ENCODE peak calls at places on chromosome 16, in seven cellular contexts. X is CD8-positive, alpha-beta T cell; U is esophagus squamous epithelium; T is prostate gland; H is upper lobe of right lung; D is cardiac muscle cell; W is thoracic aorta. C is an unnamed sample. For H3K36me3 and H3K4me1, the result is how much of the 10 kb centered on the place peaks cover.

GRCh38 chr16:56190903-56191806 is at the start of gene GNAO1:
- DNase-seq in X (peak), U (no peak), T (peak), H (peak), D (peak), W (no peak), C (peak)

GRCh38 chr16:67729636-67730248 is 10.6 kb upstream of the GFOD2 start:
- DNase-seq in X (no peak), U (no peak), T (no peak), H (peak), D (no peak), W (no peak), C (no peak)

GRCh38 chr16:27221576-27222498 is 18.5 kb downstream of the KDM8 start:
- DNase-seq in X (no peak), U (no peak), T (no peak), H (no peak), D (peak), W (no peak), C (no peak)

GRCh38 chr16:749010-749409 is 8.2 kb upstream of the CIAO3 start:
- DNase-seq in X (no peak), U (no peak), T (no peak), H (no peak), D (peak), W (no peak), C (no peak)

GRCh38 chr16:2859686-2860265 is 1.8 kb upstream of the PRSS22 start:
- DNase-seq in X (no peak), U (no peak), T (no peak), H (no peak), D (no peak), W (no peak), C (no peak)

GRCh38 chr16:19067349-19068236 is at the start of gene COQ7:
- DNase-seq in X (peak), U (peak), T (peak), H (peak), D (peak), W (peak), C (peak)

GRCh38 chr16:12095275-12096161 is 119.0 kb downstream of the SNX29 start:
- DNase-seq in X (peak), U (no peak), T (peak), H (peak), D (peak), W (no peak), C (no peak)

GRCh38 chr16:87295259-87295658 is 21.9 kb downstream of the C16orf95 start:
- DNase-seq in X (no peak), U (no peak), T (no peak), H (no peak), D (no peak), W (no peak), C (no peak)

GRCh38 chr16:67447508-67448076 is 16.7 kb downstream of the HSD11B2 start:
- DNase-seq in X (peak), U (no peak), T (no peak), H (no peak), D (peak), W (no peak), C (no peak)

GRCh38 chr16:66521951-66522771 is 27.8 kb downstream of the TK2 start:
- DNase-seq in X (peak), U (no peak), T (no peak), H (peak), D (peak), W (no peak), C (peak)

GRCh38 chr16:49592507-49593422 is 219.2 kb downstream of the C16orf78 start:
- DNase-seq in X (peak), U (no peak), T (no peak), H (no peak), D (peak), W (no peak), C (peak)

GRCh38 chr16:24228514-24228913 is 27.6 kb upstream of the CACNG3 start:
- DNase-seq in X (no peak), U (no peak), T (no peak), H (no peak), D (no peak), W (no peak), C (no peak)

GRCh38 chr16:9112844-9113186 is 21.4 kb downstream of the HAPSTR1 start:
- DNase-seq in X (no peak), U (no peak), T (no peak), H (no peak), D (no peak), W (no peak), C (no peak)
- H3K36me3 ChIP-seq in X (under half), U (half or more), T (under half), H (under half), D (under half), W (under half), C (under half)

DNA sequence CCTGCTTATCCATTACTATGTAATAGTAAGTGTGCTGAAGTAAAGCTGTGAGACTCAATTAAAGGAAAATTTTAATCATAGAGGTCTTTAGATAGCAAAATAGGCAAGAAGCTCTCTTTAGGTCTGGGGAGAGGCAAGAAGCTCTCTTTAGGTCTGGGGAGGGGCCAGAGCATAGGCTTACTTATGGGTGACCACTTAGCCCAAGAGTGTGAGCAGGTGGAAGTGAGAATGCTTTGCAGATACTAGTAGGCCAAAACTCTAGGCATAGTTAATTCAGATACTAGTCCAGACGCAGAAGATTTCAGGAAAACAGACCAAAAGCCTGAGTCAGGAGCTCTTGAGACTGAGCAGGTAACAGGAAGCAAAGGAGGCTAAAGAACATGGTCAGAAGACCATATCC is 49.6 kb downstream of the GLG1 start:
- DNase-seq in X (no peak), U (no peak), T (no peak), H (no peak), D (no peak), W (no peak), C (no peak)
- H3K4me1 ChIP-seq in X (under half), U (under half), T (under half), H (under half), D (under half), W (under half), C (under half)

DNA sequence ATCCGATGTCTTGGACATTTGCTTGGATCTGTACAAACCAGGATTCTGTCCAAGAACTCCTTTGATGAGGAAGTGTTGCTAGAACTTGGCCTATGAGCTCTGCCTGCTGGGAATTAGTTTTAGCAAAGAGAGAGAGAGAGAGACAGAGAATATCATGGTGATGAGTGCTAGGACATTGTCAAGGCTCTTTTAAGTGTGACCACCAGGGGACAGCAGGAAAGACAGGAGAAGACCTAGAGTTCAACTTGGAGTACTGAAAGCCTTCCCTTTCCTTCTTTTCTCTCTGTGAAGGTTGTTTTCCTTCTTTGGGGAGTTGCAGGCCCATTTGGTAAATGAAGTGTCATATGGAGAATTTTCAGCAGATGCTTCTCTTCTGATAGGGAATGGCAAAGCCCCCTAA is 389.2 kb upstream of the HSBP1 start:
- DNase-seq in X (no peak), U (no peak), T (no peak), H (no peak), D (no peak), W (no peak), C (no peak)
- TF ChIP-seq CTCF in X (no peak), U (no peak), T (no peak), H (no peak), D (no peak), W (no peak), C (no peak)

DNA sequence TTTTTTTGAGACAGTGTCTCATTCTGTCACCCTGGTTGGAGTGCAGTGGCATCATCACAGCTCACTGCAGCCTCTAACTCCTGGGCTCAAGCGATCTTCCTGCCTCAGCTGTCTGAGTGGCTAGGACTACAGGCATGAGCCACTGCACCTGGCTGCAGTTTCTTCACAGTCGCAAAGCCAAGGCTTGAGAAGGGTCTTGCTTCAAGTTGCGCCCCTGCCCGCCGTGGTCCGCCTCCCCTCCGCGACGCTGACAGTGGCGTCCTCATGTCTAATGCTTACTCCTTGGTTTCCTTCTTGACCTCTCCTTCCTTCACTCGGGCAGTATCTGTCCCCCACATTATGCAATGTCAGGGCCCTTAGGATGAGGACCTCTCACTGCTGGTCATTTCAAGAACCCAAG is 112.7 kb downstream of the ADCY9 start:
- DNase-seq in X (no peak), U (no peak), T (no peak), H (no peak), D (no peak), W (no peak), C (no peak)
- H3K36me3 ChIP-seq in X (under half), U (under half), T (under half), H (under half), D (under half), W (under half), C (under half)

C was measured in right atrium auricular region.